ENCODE peak calls at places on chromosomes 3 and 15, in seven cellular contexts. One of them, this sample, is unnamed.

GRCh38 chr3:126671521-126671920 is 16.6 kb upstream of the TXNRD3 start:
- DNase-seq in A549: no peak
- DNase-seq in body of pancreas: no peak
- DNase-seq in K562: no peak
- DNase-seq in adrenal gland: no peak
- DNase-seq in lower leg skin: no peak
- DNase-seq in IMR-90: no peak
- DNase-seq in this sample: no peak

GRCh38 chr15:71011503-71012155 is 103.6 kb upstream of the THSD4 start:
- DNase-seq in A549: peak
- DNase-seq in body of pancreas: peak
- DNase-seq in K562: peak
- DNase-seq in adrenal gland: peak
- DNase-seq in lower leg skin: peak
- DNase-seq in IMR-90: peak
- DNase-seq in this sample: peak

GRCh38 chr3:69204315-69204957 is 82.0 kb upstream of the LMOD3 start:
- DNase-seq in A549: peak
- DNase-seq in body of pancreas: no peak
- DNase-seq in K562: no peak
- DNase-seq in adrenal gland: no peak
- DNase-seq in lower leg skin: no peak
- DNase-seq in IMR-90: peak
- DNase-seq in this sample: no peak

GRCh38 chr15:58381696-58382095 is 50.1 kb upstream of the LIPC start:
- DNase-seq in A549: no peak
- DNase-seq in body of pancreas: no peak
- DNase-seq in K562: no peak
- DNase-seq in adrenal gland: no peak
- DNase-seq in lower leg skin: no peak
- DNase-seq in IMR-90: peak
- DNase-seq in this sample: no peak

GRCh38 chr3:111244760-111245159 is 173.1 kb downstream of the NECTIN3 start:
- DNase-seq in A549: no peak
- DNase-seq in body of pancreas: no peak
- DNase-seq in K562: no peak
- DNase-seq in adrenal gland: no peak
- DNase-seq in lower leg skin: no peak
- DNase-seq in IMR-90: peak
- DNase-seq in this sample: no peak

GRCh38 chr3:47825590-47825989 is 22.7 kb downstream of the DHX30 start:
- DNase-seq in A549: no peak
- DNase-seq in body of pancreas: no peak
- DNase-seq in K562: peak
- DNase-seq in adrenal gland: no peak
- DNase-seq in lower leg skin: no peak
- DNase-seq in IMR-90: no peak
- DNase-seq in this sample: peak

GRCh38 chr3:116863842-116864626 is 154.5 kb downstream of the TUSC7 start:
- DNase-seq in A549: peak
- DNase-seq in body of pancreas: peak
- DNase-seq in K562: no peak
- DNase-seq in adrenal gland: no peak
- DNase-seq in lower leg skin: no peak
- DNase-seq in IMR-90: peak
- DNase-seq in this sample: no peak

GRCh38 chr3:51681453-51681852 is 10.4 kb downstream of the TEX264 start:
- DNase-seq in A549: no peak
- DNase-seq in body of pancreas: peak
- DNase-seq in K562: no peak
- DNase-seq in adrenal gland: no peak
- DNase-seq in lower leg skin: peak
- DNase-seq in IMR-90: peak
- DNase-seq in this sample: no peak

GRCh38 chr3:197505796-197506553 is 49.8 kb downstream of the BDH1 start:
- DNase-seq in A549: no peak
- DNase-seq in body of pancreas: no peak
- DNase-seq in K562: no peak
- DNase-seq in adrenal gland: no peak
- DNase-seq in lower leg skin: no peak
- DNase-seq in IMR-90: no peak
- DNase-seq in this sample: no peak

GRCh38 chr15:50463423-50464358 is 39.5 kb downstream of the USP8 start:
- DNase-seq in A549: no peak
- DNase-seq in body of pancreas: no peak
- DNase-seq in K562: no peak
- DNase-seq in adrenal gland: no peak
- DNase-seq in lower leg skin: no peak
- DNase-seq in IMR-90: peak
- DNase-seq in this sample: no peak

GRCh38 chr15:64521726-64522164 is 61.4 kb downstream of the ZNF609 start:
- DNase-seq in A549: peak
- DNase-seq in body of pancreas: peak
- DNase-seq in K562: no peak
- DNase-seq in adrenal gland: peak
- DNase-seq in lower leg skin: peak
- DNase-seq in IMR-90: peak
- DNase-seq in this sample: peak

GRCh38 chr3:138023754-138024153 is 13.8 kb downstream of the CLDN18 start:
- DNase-seq in A549: no peak
- DNase-seq in body of pancreas: no peak
- DNase-seq in K562: no peak
- DNase-seq in adrenal gland: no peak
- DNase-seq in lower leg skin: no peak
- DNase-seq in IMR-90: no peak
- DNase-seq in this sample: no peak

GRCh38 chr15:71348597-71348996 is 233.3 kb downstream of the THSD4 start:
- DNase-seq in A549: no peak
- DNase-seq in body of pancreas: no peak
- DNase-seq in K562: no peak
- DNase-seq in adrenal gland: no peak
- DNase-seq in lower leg skin: no peak
- DNase-seq in IMR-90: no peak
- DNase-seq in this sample: no peak

GRCh38 chr15:69885182-69886041 is 212.3 kb downstream of the TLE3 start:
- DNase-seq in A549: no peak
- DNase-seq in body of pancreas: no peak
- DNase-seq in K562: no peak
- DNase-seq in adrenal gland: no peak
- DNase-seq in lower leg skin: no peak
- DNase-seq in IMR-90: no peak
- DNase-seq in this sample: no peak
- TF ChIP-seq POLR2A in A549: no peak
- TF ChIP-seq POLR2A in body of pancreas: no peak
- TF ChIP-seq POLR2A in K562: no peak
- TF ChIP-seq POLR2A in adrenal gland: no peak
- TF ChIP-seq POLR2A in lower leg skin: no peak
- TF ChIP-seq POLR2A in IMR-90: no peak
- TF ChIP-seq POLR2A in this sample: no peak

GRCh38 chr15:83092309-83092976 is 15.0 kb upstream of the TM6SF1 start:
- DNase-seq in A549: no peak
- DNase-seq in body of pancreas: peak
- DNase-seq in K562: peak
- DNase-seq in adrenal gland: peak
- DNase-seq in lower leg skin: peak
- DNase-seq in IMR-90: peak
- DNase-seq in this sample: peak
- TF ChIP-seq POLR2A in A549: no peak
- TF ChIP-seq POLR2A in body of pancreas: peak
- TF ChIP-seq POLR2A in K562: peak
- TF ChIP-seq POLR2A in adrenal gland: peak
- TF ChIP-seq POLR2A in lower leg skin: peak
- TF ChIP-seq POLR2A in IMR-90: no peak
- TF ChIP-seq POLR2A in this sample: peak

GRCh38 chr3:129271674-129272073 is 7.0 kb upstream of the HMCES start:
- DNase-seq in A549: no peak
- DNase-seq in body of pancreas: no peak
- DNase-seq in K562: no peak
- DNase-seq in adrenal gland: no peak
- DNase-seq in lower leg skin: no peak
- DNase-seq in IMR-90: no peak
- DNase-seq in this sample: no peak
- TF ChIP-seq POLR2A in A549: no peak
- TF ChIP-seq POLR2A in body of pancreas: no peak
- TF ChIP-seq POLR2A in K562: no peak
- TF ChIP-seq POLR2A in adrenal gland: no peak
- TF ChIP-seq POLR2A in lower leg skin: no peak
- TF ChIP-seq POLR2A in IMR-90: no peak
- TF ChIP-seq POLR2A in this sample: no peak

GRCh38 chr3:10164546-10165393 is at the start of gene IRAK2:
- DNase-seq in A549: peak
- DNase-seq in body of pancreas: peak
- DNase-seq in K562: peak
- DNase-seq in adrenal gland: peak
- DNase-seq in lower leg skin: peak
- DNase-seq in IMR-90: peak
- DNase-seq in this sample: peak
- TF ChIP-seq POLR2A in A549: peak
- TF ChIP-seq POLR2A in body of pancreas: peak
- TF ChIP-seq POLR2A in K562: peak
- TF ChIP-seq POLR2A in adrenal gland: peak
- TF ChIP-seq POLR2A in lower leg skin: no peak
- TF ChIP-seq POLR2A in IMR-90: peak
- TF ChIP-seq POLR2A in this sample: peak

DNA sequence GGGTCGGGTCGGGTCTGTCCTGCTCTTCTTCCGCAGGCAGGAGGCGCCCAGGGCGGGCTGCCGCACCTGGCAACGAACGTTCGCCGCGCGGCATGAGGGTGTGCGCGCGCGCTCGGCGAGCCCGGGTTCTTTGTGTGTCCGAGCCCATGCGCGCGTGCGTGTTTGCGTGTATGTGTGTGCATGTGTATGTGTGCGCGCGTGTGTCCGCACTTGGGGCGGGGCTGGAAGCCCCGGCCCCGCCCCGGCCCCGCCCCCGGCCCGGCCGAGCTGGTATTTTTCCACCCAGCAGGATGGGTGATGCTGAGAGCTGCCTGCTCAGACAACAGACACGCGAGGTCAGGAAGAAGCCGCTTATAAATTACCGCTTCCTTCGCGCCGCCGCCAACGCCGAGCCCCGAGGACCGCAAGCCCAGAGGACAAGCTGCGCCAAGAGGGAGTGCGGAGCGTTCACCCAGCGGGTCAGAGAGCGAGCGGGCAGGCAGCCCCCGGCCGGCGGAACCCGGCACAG is at the start of gene SLC6A6:
- DNase-seq in A549: peak
- DNase-seq in body of pancreas: peak
- DNase-seq in K562: peak
- DNase-seq in adrenal gland: peak
- DNase-seq in lower leg skin: peak
- DNase-seq in IMR-90: peak
- DNase-seq in this sample: peak
- TF ChIP-seq POLR2A in A549: peak
- TF ChIP-seq POLR2A in body of pancreas: peak
- TF ChIP-seq POLR2A in K562: peak
- TF ChIP-seq POLR2A in adrenal gland: peak
- TF ChIP-seq POLR2A in lower leg skin: peak
- TF ChIP-seq POLR2A in IMR-90: peak
- TF ChIP-seq POLR2A in this sample: peak

GRCh38 chr15:96201696-96202095 is 128.8 kb upstream of the NR2F2 start:
- DNase-seq in A549: no peak
- DNase-seq in body of pancreas: no peak
- DNase-seq in K562: no peak
- DNase-seq in adrenal gland: no peak
- DNase-seq in lower leg skin: no peak
- DNase-seq in IMR-90: no peak
- DNase-seq in this sample: no peak
- TF ChIP-seq POLR2A in A549: no peak
- TF ChIP-seq POLR2A in body of pancreas: no peak
- TF ChIP-seq POLR2A in K562: no peak
- TF ChIP-seq POLR2A in adrenal gland: no peak
- TF ChIP-seq POLR2A in lower leg skin: no peak
- TF ChIP-seq POLR2A in IMR-90: no peak
- TF ChIP-seq POLR2A in this sample: no peak

GRCh38 chr15:42274693-42274971 is 1.4 kb upstream of the TMEM87A start:
- DNase-seq in A549: no peak
- DNase-seq in body of pancreas: no peak
- DNase-seq in K562: no peak
- DNase-seq in adrenal gland: no peak
- DNase-seq in lower leg skin: no peak
- DNase-seq in IMR-90: no peak
- DNase-seq in this sample: no peak

GRCh38 chr15:42270996-42271395 is 2.0 kb upstream of the GANC start:
- DNase-seq in A549: no peak
- DNase-seq in body of pancreas: no peak
- DNase-seq in K562: no peak
- DNase-seq in adrenal gland: no peak
- DNase-seq in lower leg skin: no peak
- DNase-seq in IMR-90: no peak
- DNase-seq in this sample: no peak

GRCh38 chr15:42273900-42274692 is 863 bp upstream of the TMEM87A start:
- DNase-seq in A549: peak
- DNase-seq in body of pancreas: peak
- DNase-seq in K562: peak
- DNase-seq in adrenal gland: peak
- DNase-seq in lower leg skin: peak
- DNase-seq in IMR-90: peak
- DNase-seq in this sample: peak

GRCh38 chr15:42272768-42273098 is 268 bp upstream of the GANC start:
- DNase-seq in A549: no peak
- DNase-seq in body of pancreas: no peak
- DNase-seq in K562: no peak
- DNase-seq in adrenal gland: no peak
- DNase-seq in lower leg skin: no peak
- DNase-seq in IMR-90: no peak
- DNase-seq in this sample: no peak

DNA sequence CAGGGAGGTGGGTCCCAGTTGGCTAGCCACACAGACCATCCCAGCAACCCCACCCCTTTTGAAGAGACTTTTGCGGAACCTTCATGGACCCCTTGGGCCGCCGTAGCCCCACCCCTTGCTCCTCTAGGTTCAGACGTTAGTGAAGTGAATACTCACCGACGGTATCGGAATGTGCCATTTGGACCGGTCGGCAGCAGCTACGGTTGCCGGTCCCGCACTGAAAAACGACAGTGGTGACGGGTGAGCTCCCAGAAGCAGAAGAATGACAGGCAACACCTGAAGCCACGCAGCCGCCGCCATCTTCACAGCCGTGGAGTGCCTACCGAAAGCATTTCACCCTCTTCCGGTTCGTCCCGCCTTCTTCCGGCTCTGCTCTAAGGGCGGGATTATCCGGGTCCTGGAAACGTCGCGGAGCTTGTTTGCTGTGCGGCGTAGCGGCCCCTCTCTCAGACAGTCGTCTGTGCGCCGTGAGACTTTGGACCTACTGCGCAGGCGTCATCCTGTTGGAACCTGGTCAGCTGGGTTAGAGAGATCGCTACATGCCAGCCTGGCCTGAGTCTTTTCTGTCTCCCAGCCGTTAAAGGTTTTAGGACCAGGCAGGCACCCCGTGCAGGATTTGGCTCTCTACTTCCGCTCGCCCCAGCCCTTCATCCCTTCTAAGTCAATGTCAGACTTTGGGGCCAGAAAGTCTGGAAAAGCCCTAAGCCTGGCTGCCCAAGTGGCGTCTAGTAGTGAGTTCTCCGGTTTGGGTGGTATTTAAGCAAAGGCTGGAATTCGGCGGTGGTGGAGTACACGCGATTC is at the start of the genes GANC and TMEM87A:
- DNase-seq in A549: peak
- DNase-seq in body of pancreas: peak
- DNase-seq in K562: peak
- DNase-seq in adrenal gland: peak
- DNase-seq in lower leg skin: peak
- DNase-seq in IMR-90: peak
- DNase-seq in this sample: peak
- TF ChIP-seq POLR2A in A549: peak
- TF ChIP-seq POLR2A in body of pancreas: peak
- TF ChIP-seq POLR2A in K562: peak
- TF ChIP-seq POLR2A in adrenal gland: peak
- TF ChIP-seq POLR2A in lower leg skin: peak
- TF ChIP-seq POLR2A in IMR-90: peak
- TF ChIP-seq POLR2A in this sample: peak

This sample was measured in erythroblast.